ENCODE peak calls at places on chromosomes 13 and 19, in seven cellular contexts. H is neural progenitor cell, C is brain microvascular endothelial cell, N is amygdala, T is kidney glomerular epithelial cell, K is neural crest cell, Q is T follicular helper cell. F is an unnamed sample.

GRCh38 chr13:95784891-95785290 is 108.0 kb downstream of the DNAJC3 start:
- DNase-seq in H (no peak), C (peak; percentile 5), N (no peak), T (no peak), K (no peak), Q (no peak), F (no peak)

GRCh38 chr13:26558074-26558805 is 757 bp downstream of the WASF3 start:
- DNase-seq in H (peak; percentile 70), C (no peak), N (no peak), T (peak; percentile 20), K (peak; percentile 16), Q (no peak), F (no peak)

GRCh38 chr13:30341815-30342570 is 34.6 kb upstream of the KATNAL1 start:
- DNase-seq in H (no peak), C (peak; percentile 90), N (no peak), T (peak; percentile 30), K (no peak), Q (no peak), F (peak; percentile 91)

GRCh38 chr13:108215428-108215827 is at the start of gene LIG4:
- DNase-seq in H (peak; percentile 98), C (peak; percentile 86), N (peak; percentile 68), T (peak; percentile 82), K (peak; percentile 81), Q (peak; percentile 92), F (peak; percentile 80)

GRCh38 chr13:77779461-77780272 is 82.2 kb downstream of the SLAIN1 start:
- DNase-seq in H (peak; percentile 69), C (peak; percentile 33), N (no peak), T (peak; percentile 55), K (peak; percentile 32), Q (no peak), F (peak; percentile 54)

GRCh38 chr19:55353803-55354697 is 469 bp downstream of the COX6B2 start:
- DNase-seq in H (peak; percentile 84), C (peak; percentile 40), N (no peak), T (peak; percentile 27), K (no peak), Q (peak; percentile 59), F (peak; percentile 57)

GRCh38 chr13:113408562-113408961 is 44.6 kb upstream of the GRTP1 start:
- DNase-seq in H (no peak), C (no peak), N (no peak), T (no peak), K (no peak), Q (no peak), F (no peak)

GRCh38 chr13:40272776-40273139 is 393.7 kb downstream of the FOXO1 start:
- DNase-seq in H (no peak), C (peak; percentile 53), N (no peak), T (peak; percentile 59), K (no peak), Q (no peak), F (no peak)

GRCh38 chr19:30105723-30106122 is 163.7 kb downstream of the URI1 start:
- DNase-seq in H (no peak), C (no peak), N (no peak), T (no peak), K (no peak), Q (no peak), F (no peak)

GRCh38 chr19:54462713-54463530 is 656 bp downstream of the LENG9 start:
- DNase-seq in H (peak; percentile 81), C (peak; percentile 36), N (no peak), T (no peak), K (peak; percentile 36), Q (peak; percentile 53), F (peak; percentile 55)

GRCh38 chr19:15218501-15218900 is 13.7 kb downstream of the EPHX3 start:
- DNase-seq in H (no peak), C (no peak), N (no peak), T (no peak), K (no peak), Q (no peak), F (no peak)

F was measured in prostate gland.